ENCODE peak calls at places on chromosomes 3 and 15, in six cellular contexts. T is midbrain; J is omental fat pad; G is brain microvascular endothelial cell; S is EL; Q is stimulated activated CD8-positive, alpha-beta memory T cell treated with anti-CD3 and anti-CD28 coated beads, Interleukin-12 subunit alpha, Interleukin-12 subunit beta, amount 100 ng/mL, for 4 hours. X is an unnamed sample.

GRCh38 chr15:52710050-52710709 is 31.0 kb upstream of the ATOSA start:
- DNase-seq in T (no peak), J (no peak), G (no peak), S (no peak), Q (no peak), X (no peak)

GRCh38 chr3:176375519-176375918 is 821.8 kb downstream of the TBL1XR1 start:
- DNase-seq in T (no peak), J (no peak), G (no peak), S (peak), Q (no peak), X (no peak)

GRCh38 chr15:69784808-69785550 is 312.7 kb downstream of the TLE3 start:
- DNase-seq in T (no peak), J (no peak), G (peak), S (peak), Q (no peak), X (no peak)

GRCh38 chr3:38026856-38027255 is 2.6 kb downstream of the PLCD1 start:
- DNase-seq in T (no peak), J (no peak), G (no peak), S (no peak), Q (no peak), X (no peak)

GRCh38 chr15:78492841-78493240 is 14.5 kb upstream of the HYKK start:
- DNase-seq in T (no peak), J (no peak), G (no peak), S (peak), Q (no peak), X (peak)

GRCh38 chr3:49899815-49900214 is 3.9 kb downstream of the MST1R start:
- DNase-seq in T (no peak), J (no peak), G (no peak), S (peak), Q (no peak), X (no peak)

GRCh38 chr3:16741103-16741758 is 136.0 kb upstream of the DAZL start:
- DNase-seq in T (no peak), J (no peak), G (peak), S (peak), Q (no peak), X (peak)

GRCh38 chr15:57972801-57973311 is 92.7 kb downstream of the ALDH1A2 start:
- DNase-seq in T (no peak), J (no peak), G (no peak), S (no peak), Q (no peak), X (no peak)

GRCh38 chr15:27028836-27029482 is 58.0 kb downstream of the GABRG3 start:
- DNase-seq in T (peak), J (no peak), G (no peak), S (no peak), Q (no peak), X (no peak)

GRCh38 chr3:50050361-50050760 is 38.4 kb upstream of the RBM5 start:
- DNase-seq in T (no peak), J (no peak), G (peak), S (peak), Q (no peak), X (peak)

GRCh38 chr3:193805448-193805847 is 212.4 kb downstream of the OPA1 start:
- DNase-seq in T (no peak), J (peak), G (peak), S (peak), Q (no peak), X (peak)

GRCh38 chr15:84979651-84980050 is 2.0 kb upstream of the PDE8A start:
- DNase-seq in T (no peak), J (no peak), G (no peak), S (no peak), Q (no peak), X (no peak)

GRCh38 chr15:31905054-31905453 is 125.3 kb upstream of the CHRNA7 start:
- DNase-seq in T (no peak), J (no peak), G (no peak), S (no peak), Q (no peak), X (no peak)

GRCh38 chr3:156677120-156677479 is 2.7 kb downstream of the TIPARP start:
- DNase-seq in T (no peak), J (no peak), G (no peak), S (no peak), Q (no peak), X (no peak)

GRCh38 chr15:80309769-80310384 is 57.9 kb upstream of the CTXND1 start:
- DNase-seq in T (peak), J (no peak), G (no peak), S (peak), Q (no peak), X (peak)

GRCh38 chr3:129676985-129677384 is 70.5 kb upstream of the PLXND1 start:
- DNase-seq in T (no peak), J (no peak), G (no peak), S (no peak), Q (no peak), X (no peak)

GRCh38 chr3:187112934-187113793 is 26.1 kb downstream of the RPL39L start:
- DNase-seq in T (no peak), J (no peak), G (peak), S (peak), Q (no peak), X (peak)

GRCh38 chr3:128867200-128868125 is 12.0 kb upstream of the ACAD9 start:
- DNase-seq in T (no peak), J (no peak), G (no peak), S (peak), Q (no peak), X (peak)

GRCh38 chr3:62688050-62688449 is 187.2 kb downstream of the CADPS start:
- DNase-seq in T (no peak), J (no peak), G (no peak), S (peak), Q (no peak), X (no peak)

GRCh38 chr15:57534279-57534678 is 57.4 kb upstream of the MYZAP start:
- DNase-seq in T (no peak), J (no peak), G (no peak), S (no peak), Q (no peak), X (no peak)

GRCh38 chr15:71278989-71279756 is 163.9 kb downstream of the THSD4 start:
- DNase-seq in T (no peak), J (peak), G (peak), S (peak), Q (no peak), X (peak)

GRCh38 chr15:32994810-32995424 is 199.6 kb downstream of the FMN1 start:
- DNase-seq in T (peak), J (no peak), G (peak), S (peak), Q (no peak), X (peak)

GRCh38 chr3:98574157-98574556 is 19.3 kb downstream of the CPOX start:
- DNase-seq in T (no peak), J (no peak), G (no peak), S (no peak), Q (no peak), X (no peak)

GRCh38 chr3:19147905-19148767 is at the start of gene KCNH8:
- DNase-seq in T (peak), J (no peak), G (no peak), S (no peak), Q (no peak), X (no peak)

GRCh38 chr3:61570813-61571212 is 9.4 kb downstream of the PTPRG start:
- DNase-seq in T (no peak), J (no peak), G (no peak), S (no peak), Q (no peak), X (no peak)

GRCh38 chr3:55167586-55168317 is 239.9 kb upstream of the LRTM1 start:
- DNase-seq in T (no peak), J (no peak), G (peak), S (peak), Q (no peak), X (peak)

GRCh38 chr3:129039271-129040038 is 21.1 kb upstream of the GP9 start:
- DNase-seq in T (no peak), J (no peak), G (no peak), S (no peak), Q (no peak), X (no peak)

GRCh38 chr3:67031986-67032385 is 33.9 kb downstream of the KBTBD8 start:
- DNase-seq in T (no peak), J (no peak), G (no peak), S (no peak), Q (no peak), X (no peak)

GRCh38 chr3:173238091-173238490 is 97.1 kb upstream of the SPATA16 start:
- DNase-seq in T (no peak), J (no peak), G (no peak), S (no peak), Q (no peak), X (no peak)

GRCh38 chr3:126466886-126467610 is 8.6 kb downstream of the ZXDC start:
- DNase-seq in T (no peak), J (no peak), G (no peak), S (no peak), Q (no peak), X (no peak)

GRCh38 chr3:103644450-103644849 is 1209.6 kb downstream of the ZPLD1 start:
- DNase-seq in T (no peak), J (no peak), G (no peak), S (no peak), Q (no peak), X (no peak)

GRCh38 chr3:193599393-193599792 is 6.4 kb downstream of the OPA1 start:
- DNase-seq in T (no peak), J (no peak), G (no peak), S (no peak), Q (no peak), X (no peak)

GRCh38 chr3:64238971-64239667 is 13.9 kb upstream of the PRICKLE2 start:
- DNase-seq in T (no peak), J (peak), G (peak), S (peak), Q (no peak), X (peak)

X was measured in fibroblast of villous mesenchyme.